ENCODE peak calls at places on chromosomes 11 and 22, in ten cellular contexts. T is NCI-H2029; L is EL; Y is kidney epithelial cell; O is endothelial cell; P is naive thymus-derived CD4-positive, alpha-beta T cell; G is AG09319; Z is BJ; X is OCI-M1; F is NCI-H1092 treated with DMSO at 0.1 percent for 48 hours. U is an unnamed sample.

GRCh38 chr11:61797263-61797944 is 4.7 kb downstream of the FEN1 start:
- DNase-seq in Y (peak), P (peak), F (peak), Z (peak), L (peak), X (peak), O (peak), T (peak), G (peak), U (peak)

GRCh38 chr11:67404515-67405195 is 772 bp downstream of the TBC1D10C start:
- DNase-seq in Y (no peak), F (no peak), P (peak), O (no peak), T (no peak), X (no peak), L (no peak), Z (no peak), G (no peak), U (no peak)

GRCh38 chr11:777288-778255 is at the start of gene GATD1:
- DNase-seq in O (peak), G (peak), L (peak), X (peak), Y (no peak), F (peak), P (peak), Z (no peak), T (peak), U (peak)

GRCh38 chr22:23565942-23566715 is 14.0 kb downstream of the IGLL1 start:
- DNase-seq in Z (no peak), F (peak), X (no peak), G (no peak), T (no peak), O (peak), Y (no peak), L (no peak), P (no peak), U (no peak)

GRCh38 chr22:20442485-20443284 is 5.1 kb upstream of the SCARF2 start:
- DNase-seq in X (no peak), G (no peak), L (no peak), P (no peak), Z (no peak), F (no peak), Y (no peak), T (no peak), O (no peak), U (no peak)

GRCh38 chr22:50306753-50307749 is at the start of gene PLXNB2:
- DNase-seq in X (peak), F (peak), Z (no peak), Y (no peak), P (peak), L (peak), O (peak), T (peak), G (peak), U (peak)

GRCh38 chr11:74278721-74279148 is 32.7 kb downstream of the P4HA3 start:
- DNase-seq in Y (peak), T (no peak), Z (peak), F (no peak), P (no peak), G (peak), L (peak), X (no peak), O (no peak), U (no peak)

GRCh38 chr11:73623651-73624050 is 22.7 kb upstream of the PLEKHB1 start:
- DNase-seq in G (no peak), L (no peak), T (no peak), F (no peak), Z (no peak), X (peak), Y (no peak), O (no peak), P (no peak), U (no peak)

GRCh38 chr22:39414886-39415285 is 15.3 kb downstream of the TAB1 start:
- DNase-seq in F (no peak), L (no peak), O (no peak), X (no peak), T (peak), G (no peak), Y (no peak), Z (no peak), P (no peak), U (no peak)

GRCh38 chr22:20495861-20496681 is 476 bp upstream of the KLHL22 start:
- DNase-seq in L (peak), T (peak), Z (no peak), P (peak), F (peak), X (peak), Y (no peak), G (peak), O (peak), U (peak)

GRCh38 chr22:17980638-17981051 is 43.7 kb downstream of the MICAL3 start:
- DNase-seq in T (no peak), X (peak), P (peak), L (no peak), F (no peak), Y (no peak), O (no peak), Z (no peak), G (no peak), U (no peak)

GRCh38 chr11:68206211-68206610 is 6.9 kb downstream of the KMT5B start:
- DNase-seq in O (peak), T (peak), P (peak), Z (no peak), X (peak), G (no peak), L (peak), F (peak), Y (peak), U (no peak)

GRCh38 chr11:82936261-82936660 is 34.7 kb downstream of the DDIAS start:
- DNase-seq in G (no peak), O (no peak), Z (no peak), L (no peak), T (no peak), X (no peak), P (no peak), Y (no peak), F (no peak), U (no peak)

GRCh38 chr11:27350503-27350902 is 12.5 kb downstream of the CCDC34 start:
- DNase-seq in X (no peak), Z (no peak), L (no peak), T (no peak), O (no peak), F (peak), P (no peak), Y (no peak), G (peak), U (no peak)

GRCh38 chr11:116600930-116601329 is 171.9 kb downstream of the BUD13 start:
- DNase-seq in Z (no peak), O (no peak), Y (no peak), T (no peak), X (no peak), L (no peak), G (no peak), P (no peak), F (no peak), U (no peak)

GRCh38 chr11:120205596-120206161 is 5.2 kb upstream of the OAF start:
- DNase-seq in Y (peak), X (peak), L (peak), O (no peak), T (no peak), F (no peak), P (no peak), Z (no peak), G (no peak), U (no peak)

GRCh38 chr11:102590646-102591045 is 34.5 kb downstream of the MMP20 start:
- DNase-seq in Z (no peak), O (no peak), Y (no peak), X (no peak), F (no peak), L (no peak), T (no peak), P (no peak), G (no peak), U (no peak)

GRCh38 chr11:121206810-121207209 is 85.8 kb upstream of the SC5D start:
- DNase-seq in F (no peak), Z (peak), T (no peak), P (no peak), O (no peak), G (no peak), X (no peak), L (no peak), Y (no peak), U (no peak)

GRCh38 chr11:103581680-103582265 is 454.7 kb upstream of the DDI1 start:
- DNase-seq in O (no peak), F (no peak), Y (no peak), Z (no peak), G (no peak), P (no peak), X (no peak), T (no peak), L (no peak), U (no peak)

GRCh38 chr22:32644252-32645100 is 157.0 kb upstream of the TIMP3 start:
- DNase-seq in Z (no peak), P (peak), Y (no peak), O (peak), F (no peak), T (peak), L (peak), G (no peak), X (peak), U (no peak)

GRCh38 chr22:30392661-30393321 is 4.0 kb upstream of the SEC14L2 start:
- DNase-seq in L (no peak), T (no peak), F (peak), X (peak), P (no peak), Y (no peak), Z (no peak), O (no peak), G (no peak), U (no peak)

GRCh38 chr22:17712441-17712840 is 61.8 kb downstream of the BID start:
- DNase-seq in P (no peak), F (no peak), O (no peak), Z (no peak), Y (no peak), L (peak), X (no peak), T (no peak), G (no peak), U (no peak)

GRCh38 chr11:62542750-62543567 is 3.6 kb downstream of the AHNAK start:
- DNase-seq in Y (no peak), G (peak), F (peak), T (peak), O (peak), X (peak), P (peak), Z (no peak), L (peak), U (no peak)

GRCh38 chr22:46113910-46114517 is 36.3 kb upstream of the PPARA start:
- DNase-seq in X (no peak), O (no peak), Z (no peak), Y (no peak), T (no peak), P (no peak), F (no peak), L (no peak), G (no peak), U (no peak)